ENCODE peak calls at places on chromosome 22, in nine cellular contexts. One of them, this sample, is unnamed.

GRCh38 chr22:22770280-22770871 is 117.2 kb upstream of the IGLL5 start:
- DNase-seq in left cardiac atrium: peak; percentile 27
- DNase-seq in fibroblast of the conjunctiva: no peak
- DNase-seq in left colon: peak; percentile 68
- DNase-seq in stimulated activated CD4-positive, alpha-beta T cell treated with anti-CD3 and anti-CD28 coated beads, Interleukin-2, amount 100 ng/mL, for 48 hours: peak; percentile 47
- DNase-seq in psoas muscle: no peak
- DNase-seq in uterus: no peak
- DNase-seq in CD4-positive, alpha-beta memory T cell: peak; percentile 46
- DNase-seq in RKO: peak; percentile 20
- DNase-seq in this sample: peak; percentile 34

GRCh38 chr22:30568137-30568805 is 6.2 kb downstream of the GAL3ST1 start:
- DNase-seq in left colon: no peak
- DNase-seq in fibroblast of the conjunctiva: no peak
- DNase-seq in psoas muscle: no peak
- DNase-seq in left cardiac atrium: no peak
- DNase-seq in RKO: no peak
- DNase-seq in uterus: no peak
- DNase-seq in CD4-positive, alpha-beta memory T cell: no peak
- DNase-seq in stimulated activated CD4-positive, alpha-beta T cell treated with anti-CD3 and anti-CD28 coated beads, Interleukin-2, amount 100 ng/mL, for 48 hours: no peak
- DNase-seq in this sample: no peak

GRCh38 chr22:25388866-25389540 is 169.6 kb downstream of the CRYBB2 start:
- DNase-seq in fibroblast of the conjunctiva: no peak
- DNase-seq in psoas muscle: no peak
- DNase-seq in uterus: no peak
- DNase-seq in left colon: no peak
- DNase-seq in left cardiac atrium: no peak
- DNase-seq in RKO: no peak
- DNase-seq in stimulated activated CD4-positive, alpha-beta T cell treated with anti-CD3 and anti-CD28 coated beads, Interleukin-2, amount 100 ng/mL, for 48 hours: no peak
- DNase-seq in CD4-positive, alpha-beta memory T cell: no peak
- DNase-seq in this sample: no peak

GRCh38 chr22:41522813-41523212 is 21.5 kb downstream of the POLR3H start:
- DNase-seq in fibroblast of the conjunctiva: no peak
- DNase-seq in left cardiac atrium: no peak
- DNase-seq in left colon: no peak
- DNase-seq in stimulated activated CD4-positive, alpha-beta T cell treated with anti-CD3 and anti-CD28 coated beads, Interleukin-2, amount 100 ng/mL, for 48 hours: no peak
- DNase-seq in psoas muscle: no peak
- DNase-seq in RKO: no peak
- DNase-seq in uterus: no peak
- DNase-seq in CD4-positive, alpha-beta memory T cell: no peak
- DNase-seq in this sample: no peak

GRCh38 chr22:27900153-27900552 is 18.9 kb downstream of the PITPNB start:
- DNase-seq in CD4-positive, alpha-beta memory T cell: no peak
- DNase-seq in stimulated activated CD4-positive, alpha-beta T cell treated with anti-CD3 and anti-CD28 coated beads, Interleukin-2, amount 100 ng/mL, for 48 hours: no peak
- DNase-seq in left cardiac atrium: no peak
- DNase-seq in RKO: no peak
- DNase-seq in left colon: no peak
- DNase-seq in uterus: no peak
- DNase-seq in psoas muscle: no peak
- DNase-seq in fibroblast of the conjunctiva: no peak
- DNase-seq in this sample: no peak

GRCh38 chr22:38924197-38924952 is 33.0 kb upstream of the APOBEC3A start:
- DNase-seq in fibroblast of the conjunctiva: peak; percentile 84
- DNase-seq in CD4-positive, alpha-beta memory T cell: no peak
- DNase-seq in left cardiac atrium: peak; percentile 86
- DNase-seq in RKO: peak; percentile 70
- DNase-seq in psoas muscle: peak; percentile 78
- DNase-seq in uterus: peak; percentile 77
- DNase-seq in stimulated activated CD4-positive, alpha-beta T cell treated with anti-CD3 and anti-CD28 coated beads, Interleukin-2, amount 100 ng/mL, for 48 hours: no peak
- DNase-seq in left colon: peak; percentile 85
- DNase-seq in this sample: peak; percentile 79

GRCh38 chr22:25448435-25449051 is 115.9 kb upstream of the GRK3 start:
- DNase-seq in left colon: peak; percentile 18
- DNase-seq in psoas muscle: no peak
- DNase-seq in stimulated activated CD4-positive, alpha-beta T cell treated with anti-CD3 and anti-CD28 coated beads, Interleukin-2, amount 100 ng/mL, for 48 hours: no peak
- DNase-seq in uterus: no peak
- DNase-seq in left cardiac atrium: peak; percentile 33
- DNase-seq in CD4-positive, alpha-beta memory T cell: no peak
- DNase-seq in fibroblast of the conjunctiva: no peak
- DNase-seq in RKO: peak; percentile 58
- DNase-seq in this sample: peak; percentile 21

GRCh38 chr22:36191106-36191836 is 10.3 kb downstream of the APOL4 start:
- DNase-seq in CD4-positive, alpha-beta memory T cell: no peak
- DNase-seq in stimulated activated CD4-positive, alpha-beta T cell treated with anti-CD3 and anti-CD28 coated beads, Interleukin-2, amount 100 ng/mL, for 48 hours: no peak
- DNase-seq in fibroblast of the conjunctiva: no peak
- DNase-seq in left cardiac atrium: peak; percentile 72
- DNase-seq in uterus: peak; percentile 57
- DNase-seq in left colon: peak; percentile 36
- DNase-seq in psoas muscle: peak; percentile 92
- DNase-seq in RKO: no peak
- DNase-seq in this sample: peak; percentile 75

GRCh38 chr22:27850000-27850465 is 48.5 kb upstream of the MN1 start:
- DNase-seq in left colon: no peak
- DNase-seq in fibroblast of the conjunctiva: no peak
- DNase-seq in psoas muscle: no peak
- DNase-seq in CD4-positive, alpha-beta memory T cell: no peak
- DNase-seq in RKO: no peak
- DNase-seq in uterus: no peak
- DNase-seq in stimulated activated CD4-positive, alpha-beta T cell treated with anti-CD3 and anti-CD28 coated beads, Interleukin-2, amount 100 ng/mL, for 48 hours: no peak
- DNase-seq in left cardiac atrium: no peak
- DNase-seq in this sample: no peak

GRCh38 chr22:20885557-20886323 is 26.9 kb downstream of the SNAP29 start:
- DNase-seq in psoas muscle: peak; percentile 88
- DNase-seq in left colon: peak; percentile 91
- DNase-seq in left cardiac atrium: peak; percentile 86
- DNase-seq in fibroblast of the conjunctiva: peak; percentile 74
- DNase-seq in uterus: peak; percentile 70
- DNase-seq in RKO: peak; percentile 74
- DNase-seq in CD4-positive, alpha-beta memory T cell: no peak
- DNase-seq in stimulated activated CD4-positive, alpha-beta T cell treated with anti-CD3 and anti-CD28 coated beads, Interleukin-2, amount 100 ng/mL, for 48 hours: peak; percentile 18
- DNase-seq in this sample: peak; percentile 79

GRCh38 chr22:35621446-35621845 is 4.3 kb upstream of the MB start:
- DNase-seq in psoas muscle: no peak
- DNase-seq in CD4-positive, alpha-beta memory T cell: no peak
- DNase-seq in left colon: no peak
- DNase-seq in stimulated activated CD4-positive, alpha-beta T cell treated with anti-CD3 and anti-CD28 coated beads, Interleukin-2, amount 100 ng/mL, for 48 hours: no peak
- DNase-seq in RKO: no peak
- DNase-seq in fibroblast of the conjunctiva: no peak
- DNase-seq in uterus: no peak
- DNase-seq in left cardiac atrium: no peak
- DNase-seq in this sample: peak; percentile 56

GRCh38 chr22:22359465-22359864 is 114.9 kb downstream of the VPREB1 start:
- DNase-seq in fibroblast of the conjunctiva: no peak
- DNase-seq in psoas muscle: no peak
- DNase-seq in CD4-positive, alpha-beta memory T cell: no peak
- DNase-seq in uterus: no peak
- DNase-seq in left cardiac atrium: no peak
- DNase-seq in RKO: no peak
- DNase-seq in stimulated activated CD4-positive, alpha-beta T cell treated with anti-CD3 and anti-CD28 coated beads, Interleukin-2, amount 100 ng/mL, for 48 hours: no peak
- DNase-seq in left colon: no peak
- DNase-seq in this sample: no peak

GRCh38 chr22:46546466-46547178 is 9.2 kb upstream of the CELSR1 start:
- DNase-seq in CD4-positive, alpha-beta memory T cell: no peak
- DNase-seq in RKO: no peak
- DNase-seq in uterus: peak; percentile 42
- DNase-seq in psoas muscle: peak; percentile 55
- DNase-seq in stimulated activated CD4-positive, alpha-beta T cell treated with anti-CD3 and anti-CD28 coated beads, Interleukin-2, amount 100 ng/mL, for 48 hours: no peak
- DNase-seq in fibroblast of the conjunctiva: no peak
- DNase-seq in left cardiac atrium: peak; percentile 84
- DNase-seq in left colon: no peak
- DNase-seq in this sample: peak; percentile 50

GRCh38 chr22:39153220-39153860 is 860 bp upstream of the CBX7 start:
- DNase-seq in CD4-positive, alpha-beta memory T cell: no peak
- DNase-seq in fibroblast of the conjunctiva: no peak
- DNase-seq in left cardiac atrium: no peak
- DNase-seq in stimulated activated CD4-positive, alpha-beta T cell treated with anti-CD3 and anti-CD28 coated beads, Interleukin-2, amount 100 ng/mL, for 48 hours: no peak
- DNase-seq in uterus: no peak
- DNase-seq in psoas muscle: peak; percentile 55
- DNase-seq in RKO: no peak
- DNase-seq in left colon: peak; percentile 30
- DNase-seq in this sample: no peak

GRCh38 chr22:27135582-27135981 is 478.2 kb downstream of the MIAT start:
- DNase-seq in uterus: no peak
- DNase-seq in CD4-positive, alpha-beta memory T cell: no peak
- DNase-seq in left cardiac atrium: no peak
- DNase-seq in left colon: no peak
- DNase-seq in psoas muscle: no peak
- DNase-seq in RKO: no peak
- DNase-seq in fibroblast of the conjunctiva: no peak
- DNase-seq in stimulated activated CD4-positive, alpha-beta T cell treated with anti-CD3 and anti-CD28 coated beads, Interleukin-2, amount 100 ng/mL, for 48 hours: no peak
- DNase-seq in this sample: peak; percentile 55

GRCh38 chr22:45688606-45689080 is 17.0 kb downstream of the ATXN10 start:
- DNase-seq in left colon: no peak
- DNase-seq in left cardiac atrium: no peak
- DNase-seq in stimulated activated CD4-positive, alpha-beta T cell treated with anti-CD3 and anti-CD28 coated beads, Interleukin-2, amount 100 ng/mL, for 48 hours: no peak
- DNase-seq in fibroblast of the conjunctiva: peak; percentile 69
- DNase-seq in uterus: no peak
- DNase-seq in CD4-positive, alpha-beta memory T cell: no peak
- DNase-seq in RKO: no peak
- DNase-seq in psoas muscle: no peak
- DNase-seq in this sample: peak; percentile 82

GRCh38 chr22:30813936-30814335 is 119.3 kb downstream of the OSBP2 start:
- DNase-seq in fibroblast of the conjunctiva: no peak
- DNase-seq in left cardiac atrium: no peak
- DNase-seq in stimulated activated CD4-positive, alpha-beta T cell treated with anti-CD3 and anti-CD28 coated beads, Interleukin-2, amount 100 ng/mL, for 48 hours: no peak
- DNase-seq in CD4-positive, alpha-beta memory T cell: no peak
- DNase-seq in uterus: no peak
- DNase-seq in psoas muscle: no peak
- DNase-seq in left colon: no peak
- DNase-seq in RKO: no peak
- DNase-seq in this sample: no peak

GRCh38 chr22:17120711-17121234 is 387 bp downstream of the TMEM121B start:
- DNase-seq in left cardiac atrium: no peak
- DNase-seq in uterus: no peak
- DNase-seq in stimulated activated CD4-positive, alpha-beta T cell treated with anti-CD3 and anti-CD28 coated beads, Interleukin-2, amount 100 ng/mL, for 48 hours: peak; percentile 14
- DNase-seq in fibroblast of the conjunctiva: no peak
- DNase-seq in left colon: no peak
- DNase-seq in CD4-positive, alpha-beta memory T cell: no peak
- DNase-seq in RKO: no peak
- DNase-seq in psoas muscle: peak; percentile 55
- DNase-seq in this sample: no peak

GRCh38 chr22:32050678-32051515 is 7.8 kb downstream of the SLC5A1 start:
- DNase-seq in left colon: no peak
- DNase-seq in psoas muscle: peak; percentile 86
- DNase-seq in left cardiac atrium: peak; percentile 45
- DNase-seq in uterus: no peak
- DNase-seq in RKO: peak; percentile 95
- DNase-seq in fibroblast of the conjunctiva: peak; percentile 76
- DNase-seq in stimulated activated CD4-positive, alpha-beta T cell treated with anti-CD3 and anti-CD28 coated beads, Interleukin-2, amount 100 ng/mL, for 48 hours: peak; percentile 53
- DNase-seq in CD4-positive, alpha-beta memory T cell: peak; percentile 79
- DNase-seq in this sample: peak; percentile 92

GRCh38 chr22:24101966-24102365 is 79.3 kb upstream of the SUSD2 start:
- DNase-seq in uterus: no peak
- DNase-seq in psoas muscle: no peak
- DNase-seq in stimulated activated CD4-positive, alpha-beta T cell treated with anti-CD3 and anti-CD28 coated beads, Interleukin-2, amount 100 ng/mL, for 48 hours: no peak
- DNase-seq in CD4-positive, alpha-beta memory T cell: no peak
- DNase-seq in fibroblast of the conjunctiva: no peak
- DNase-seq in RKO: no peak
- DNase-seq in left cardiac atrium: peak; percentile 57
- DNase-seq in left colon: no peak
- DNase-seq in this sample: no peak

GRCh38 chr22:46671824-46672432 is 51.7 kb downstream of the GRAMD4 start:
- DNase-seq in uterus: no peak
- DNase-seq in fibroblast of the conjunctiva: no peak
- DNase-seq in stimulated activated CD4-positive, alpha-beta T cell treated with anti-CD3 and anti-CD28 coated beads, Interleukin-2, amount 100 ng/mL, for 48 hours: no peak
- DNase-seq in left cardiac atrium: no peak
- DNase-seq in CD4-positive, alpha-beta memory T cell: no peak
- DNase-seq in psoas muscle: no peak
- DNase-seq in RKO: no peak
- DNase-seq in left colon: no peak
- DNase-seq in this sample: no peak

GRCh38 chr22:45317551-45318167 is 7.9 kb downstream of the FAM118A start:
- DNase-seq in stimulated activated CD4-positive, alpha-beta T cell treated with anti-CD3 and anti-CD28 coated beads, Interleukin-2, amount 100 ng/mL, for 48 hours: no peak
- DNase-seq in uterus: peak; percentile 47
- DNase-seq in left cardiac atrium: peak; percentile 68
- DNase-seq in CD4-positive, alpha-beta memory T cell: peak; percentile 76
- DNase-seq in psoas muscle: peak; percentile 74
- DNase-seq in left colon: peak; percentile 66
- DNase-seq in RKO: no peak
- DNase-seq in fibroblast of the conjunctiva: peak; percentile 49
- DNase-seq in this sample: peak; percentile 57

GRCh38 chr22:49923445-49923844 is 5.0 kb downstream of the CRELD2 start:
- DNase-seq in fibroblast of the conjunctiva: no peak
- DNase-seq in stimulated activated CD4-positive, alpha-beta T cell treated with anti-CD3 and anti-CD28 coated beads, Interleukin-2, amount 100 ng/mL, for 48 hours: no peak
- DNase-seq in psoas muscle: no peak
- DNase-seq in CD4-positive, alpha-beta memory T cell: no peak
- DNase-seq in uterus: no peak
- DNase-seq in left colon: no peak
- DNase-seq in RKO: no peak
- DNase-seq in left cardiac atrium: no peak
- DNase-seq in this sample: no peak

GRCh38 chr22:36352775-36353507 is 34.8 kb downstream of the MYH9 start:
- DNase-seq in CD4-positive, alpha-beta memory T cell: peak; percentile 86
- DNase-seq in psoas muscle: peak; percentile 77
- DNase-seq in RKO: no peak
- DNase-seq in left colon: peak; percentile 51
- DNase-seq in fibroblast of the conjunctiva: peak; percentile 60
- DNase-seq in stimulated activated CD4-positive, alpha-beta T cell treated with anti-CD3 and anti-CD28 coated beads, Interleukin-2, amount 100 ng/mL, for 48 hours: no peak
- DNase-seq in uterus: no peak
- DNase-seq in left cardiac atrium: peak; percentile 86
- DNase-seq in this sample: peak; percentile 91

GRCh38 chr22:48925450-48925849 is 902.2 kb downstream of the BRD1 start:
- DNase-seq in psoas muscle: no peak
- DNase-seq in CD4-positive, alpha-beta memory T cell: no peak
- DNase-seq in left colon: no peak
- DNase-seq in RKO: peak; percentile 10
- DNase-seq in left cardiac atrium: no peak
- DNase-seq in stimulated activated CD4-positive, alpha-beta T cell treated with anti-CD3 and anti-CD28 coated beads, Interleukin-2, amount 100 ng/mL, for 48 hours: no peak
- DNase-seq in uterus: no peak
- DNase-seq in fibroblast of the conjunctiva: no peak
- DNase-seq in this sample: no peak

GRCh38 chr22:42397332-42398246 is 34.6 kb downstream of the NFAM1 start:
- DNase-seq in left cardiac atrium: no peak
- DNase-seq in psoas muscle: no peak
- DNase-seq in RKO: no peak
- DNase-seq in CD4-positive, alpha-beta memory T cell: no peak
- DNase-seq in stimulated activated CD4-positive, alpha-beta T cell treated with anti-CD3 and anti-CD28 coated beads, Interleukin-2, amount 100 ng/mL, for 48 hours: no peak
- DNase-seq in uterus: no peak
- DNase-seq in left colon: peak; percentile 31
- DNase-seq in fibroblast of the conjunctiva: no peak
- DNase-seq in this sample: no peak

GRCh38 chr22:24938741-24939341 is 7.7 kb downstream of the LHFPL7 start:
- DNase-seq in stimulated activated CD4-positive, alpha-beta T cell treated with anti-CD3 and anti-CD28 coated beads, Interleukin-2, amount 100 ng/mL, for 48 hours: peak; percentile 14
- DNase-seq in uterus: no peak
- DNase-seq in CD4-positive, alpha-beta memory T cell: no peak
- DNase-seq in psoas muscle: no peak
- DNase-seq in left cardiac atrium: no peak
- DNase-seq in fibroblast of the conjunctiva: no peak
- DNase-seq in RKO: peak; percentile 59
- DNase-seq in left colon: no peak
- DNase-seq in this sample: peak; percentile 39

GRCh38 chr22:38578505-38578904 is 8.5 kb upstream of the DMC1 start:
- DNase-seq in fibroblast of the conjunctiva: no peak
- DNase-seq in left colon: no peak
- DNase-seq in RKO: no peak
- DNase-seq in psoas muscle: no peak
- DNase-seq in uterus: no peak
- DNase-seq in CD4-positive, alpha-beta memory T cell: no peak
- DNase-seq in stimulated activated CD4-positive, alpha-beta T cell treated with anti-CD3 and anti-CD28 coated beads, Interleukin-2, amount 100 ng/mL, for 48 hours: no peak
- DNase-seq in left cardiac atrium: no peak
- DNase-seq in this sample: no peak

GRCh38 chr22:37105990-37106389 is 3.5 kb downstream of the TMPRSS6 start:
- DNase-seq in uterus: no peak
- DNase-seq in psoas muscle: no peak
- DNase-seq in RKO: no peak
- DNase-seq in fibroblast of the conjunctiva: no peak
- DNase-seq in CD4-positive, alpha-beta memory T cell: no peak
- DNase-seq in left cardiac atrium: no peak
- DNase-seq in left colon: no peak
- DNase-seq in stimulated activated CD4-positive, alpha-beta T cell treated with anti-CD3 and anti-CD28 coated beads, Interleukin-2, amount 100 ng/mL, for 48 hours: no peak
- DNase-seq in this sample: no peak

GRCh38 chr22:49660794-49661781 is 166.6 kb downstream of the BRD1 start:
- DNase-seq in psoas muscle: no peak
- DNase-seq in RKO: no peak
- DNase-seq in uterus: no peak
- DNase-seq in stimulated activated CD4-positive, alpha-beta T cell treated with anti-CD3 and anti-CD28 coated beads, Interleukin-2, amount 100 ng/mL, for 48 hours: no peak
- DNase-seq in left colon: no peak
- DNase-seq in CD4-positive, alpha-beta memory T cell: no peak
- DNase-seq in fibroblast of the conjunctiva: no peak
- DNase-seq in left cardiac atrium: no peak
- DNase-seq in this sample: no peak

GRCh38 chr22:38733329-38734202 is 22.2 kb downstream of the SUN2 start:
- DNase-seq in CD4-positive, alpha-beta memory T cell: peak; percentile 12
- DNase-seq in RKO: no peak
- DNase-seq in psoas muscle: peak; percentile 94
- DNase-seq in fibroblast of the conjunctiva: no peak
- DNase-seq in left colon: peak; percentile 81
- DNase-seq in stimulated activated CD4-positive, alpha-beta T cell treated with anti-CD3 and anti-CD28 coated beads, Interleukin-2, amount 100 ng/mL, for 48 hours: no peak
- DNase-seq in uterus: peak; percentile 67
- DNase-seq in left cardiac atrium: peak; percentile 51
- DNase-seq in this sample: peak; percentile 32